ENCODE peak calls at places on chromosomes 16 and 17, in nine cellular contexts. One of them, this sample, is unnamed.
A peak's percentile ranks its signal among the peaks of the same experiment; 100 is the strongest.

GRCh38 chr16:21523411-21524067 is 75.8 kb upstream of the METTL9 start:
- DNase-seq in CD4-positive, CD25-positive, alpha-beta regulatory T cell: no peak
- DNase-seq in AG04450: no peak
- DNase-seq in A549: no peak
- DNase-seq in mammary epithelial cell: no peak
- DNase-seq in ascending aorta: no peak
- DNase-seq in H9: no peak
- DNase-seq in iPS DF 6.9: no peak
- DNase-seq in ovary: no peak
- DNase-seq in this sample: no peak

GRCh38 chr16:11501583-11502138 is 85.1 kb downstream of the LITAF start:
- DNase-seq in CD4-positive, CD25-positive, alpha-beta regulatory T cell: no peak
- DNase-seq in H9: peak; percentile 64
- DNase-seq in A549: no peak
- DNase-seq in ascending aorta: no peak
- DNase-seq in ovary: no peak
- DNase-seq in iPS DF 6.9: no peak
- DNase-seq in AG04450: no peak
- DNase-seq in mammary epithelial cell: no peak
- DNase-seq in this sample: no peak

GRCh38 chr17:38341035-38341721 is 2.6 kb downstream of the GPR179 start:
- DNase-seq in H9: peak; percentile 79
- DNase-seq in ovary: no peak
- DNase-seq in CD4-positive, CD25-positive, alpha-beta regulatory T cell: no peak
- DNase-seq in iPS DF 6.9: no peak
- DNase-seq in mammary epithelial cell: no peak
- DNase-seq in ascending aorta: no peak
- DNase-seq in A549: no peak
- DNase-seq in AG04450: no peak
- DNase-seq in this sample: peak; percentile 78

GRCh38 chr16:88376835-88377726 is 5.7 kb upstream of the ZNF469 start:
- DNase-seq in ascending aorta: no peak
- DNase-seq in iPS DF 6.9: no peak
- DNase-seq in CD4-positive, CD25-positive, alpha-beta regulatory T cell: no peak
- DNase-seq in mammary epithelial cell: no peak
- DNase-seq in H9: no peak
- DNase-seq in AG04450: no peak
- DNase-seq in ovary: no peak
- DNase-seq in A549: no peak
- DNase-seq in this sample: no peak

GRCh38 chr16:27749946-27750345 is 200.0 kb downstream of the KATNIP start:
- DNase-seq in H9: no peak
- DNase-seq in iPS DF 6.9: no peak
- DNase-seq in ovary: no peak
- DNase-seq in AG04450: no peak
- DNase-seq in A549: no peak
- DNase-seq in mammary epithelial cell: no peak
- DNase-seq in ascending aorta: no peak
- DNase-seq in CD4-positive, CD25-positive, alpha-beta regulatory T cell: no peak
- DNase-seq in this sample: no peak

GRCh38 chr16:3036726-3037315 is at the start of gene BICDL2:
- DNase-seq in mammary epithelial cell: no peak
- DNase-seq in ovary: no peak
- DNase-seq in ascending aorta: no peak
- DNase-seq in AG04450: no peak
- DNase-seq in iPS DF 6.9: no peak
- DNase-seq in H9: peak; percentile 89
- DNase-seq in CD4-positive, CD25-positive, alpha-beta regulatory T cell: no peak
- DNase-seq in A549: no peak
- DNase-seq in this sample: no peak

GRCh38 chr17:7703584-7704574 is 1.1 kb upstream of the EFNB3 start:
- DNase-seq in iPS DF 6.9: no peak
- DNase-seq in ovary: no peak
- DNase-seq in mammary epithelial cell: peak; percentile 32
- DNase-seq in CD4-positive, CD25-positive, alpha-beta regulatory T cell: no peak
- DNase-seq in ascending aorta: no peak
- DNase-seq in AG04450: no peak
- DNase-seq in H9: peak; percentile 95
- DNase-seq in A549: peak; percentile 34
- DNase-seq in this sample: peak; percentile 62

GRCh38 chr17:42275527-42276358 is 448 bp downstream of the STAT5B start:
- DNase-seq in iPS DF 6.9: no peak
- DNase-seq in mammary epithelial cell: no peak
- DNase-seq in CD4-positive, CD25-positive, alpha-beta regulatory T cell: peak; percentile 39
- DNase-seq in ovary: peak; percentile 53
- DNase-seq in AG04450: peak; percentile 15
- DNase-seq in H9: peak; percentile 52
- DNase-seq in ascending aorta: no peak
- DNase-seq in A549: no peak
- DNase-seq in this sample: no peak

GRCh38 chr17:38363016-38363415 is 11.4 kb downstream of the SOCS7 start:
- DNase-seq in ascending aorta: no peak
- DNase-seq in H9: no peak
- DNase-seq in A549: no peak
- DNase-seq in mammary epithelial cell: no peak
- DNase-seq in CD4-positive, CD25-positive, alpha-beta regulatory T cell: no peak
- DNase-seq in iPS DF 6.9: no peak
- DNase-seq in ovary: no peak
- DNase-seq in AG04450: no peak
- DNase-seq in this sample: no peak

GRCh38 chr17:64661731-64661980 is 451 bp downstream of the SMURF2 start:
- DNase-seq in CD4-positive, CD25-positive, alpha-beta regulatory T cell: no peak
- DNase-seq in mammary epithelial cell: no peak
- DNase-seq in AG04450: no peak
- DNase-seq in ovary: peak; percentile 51
- DNase-seq in A549: no peak
- DNase-seq in ascending aorta: peak; percentile 22
- DNase-seq in H9: no peak
- DNase-seq in iPS DF 6.9: no peak
- DNase-seq in this sample: no peak

GRCh38 chr17:21171309-21171922 is 42.5 kb downstream of the TMEM11 start:
- DNase-seq in A549: no peak
- DNase-seq in iPS DF 6.9: no peak
- DNase-seq in ascending aorta: no peak
- DNase-seq in H9: no peak
- DNase-seq in ovary: no peak
- DNase-seq in AG04450: no peak
- DNase-seq in CD4-positive, CD25-positive, alpha-beta regulatory T cell: no peak
- DNase-seq in mammary epithelial cell: no peak
- DNase-seq in this sample: no peak
- H3K27ac ChIP-seq in A549: no peak overlapping the region
- H3K27ac ChIP-seq in iPS DF 6.9: no peak overlapping the region
- H3K27ac ChIP-seq in ascending aorta: no peak overlapping the region
- H3K27ac ChIP-seq in H9: no peak overlapping the region
- H3K27ac ChIP-seq in ovary: no peak overlapping the region
- H3K27ac ChIP-seq in AG04450: no peak overlapping the region
- H3K27ac ChIP-seq in CD4-positive, CD25-positive, alpha-beta regulatory T cell: no peak overlapping the region
- H3K27ac ChIP-seq in mammary epithelial cell: no peak overlapping the region
- H3K27ac ChIP-seq in this sample: no peak overlapping the region

DNA sequence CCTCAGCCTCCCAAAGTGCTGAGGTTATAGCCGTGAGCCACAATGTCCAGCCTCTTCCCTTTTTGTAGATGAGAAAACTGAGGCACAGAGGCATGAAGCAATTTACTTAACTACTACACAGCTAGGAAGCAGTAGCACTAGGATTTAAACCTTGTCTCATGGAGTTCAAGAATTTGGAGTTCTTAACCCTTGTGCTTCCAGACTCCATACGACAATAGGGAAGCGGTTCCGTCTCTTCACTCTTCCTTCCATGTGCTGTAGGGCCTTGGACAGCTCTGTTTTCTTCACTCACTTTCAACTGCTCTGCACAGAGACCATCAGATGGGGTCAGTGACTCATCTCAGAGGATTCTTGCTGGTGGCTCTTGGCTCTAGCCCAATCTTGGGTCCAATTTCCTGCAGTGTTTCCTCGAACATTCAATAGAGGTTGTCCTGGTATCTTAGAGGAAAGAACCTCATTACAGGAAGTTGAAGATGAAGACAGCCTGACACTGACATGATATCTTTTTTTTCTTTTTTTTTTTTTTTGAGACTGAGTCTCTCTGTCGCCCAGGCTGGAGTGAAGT is 19.3 kb downstream of the ITGAL start:
- DNase-seq in iPS DF 6.9: no peak
- DNase-seq in A549: peak; percentile 66
- DNase-seq in ascending aorta: no peak
- DNase-seq in H9: no peak
- DNase-seq in ovary: no peak
- DNase-seq in CD4-positive, CD25-positive, alpha-beta regulatory T cell: no peak
- DNase-seq in mammary epithelial cell: peak; percentile 62
- DNase-seq in AG04450: peak; percentile 23
- DNase-seq in this sample: no peak
- H3K27ac ChIP-seq in iPS DF 6.9: no peak overlapping the region
- H3K27ac ChIP-seq in A549: peak overlapping the region; percentile 50
- H3K27ac ChIP-seq in ascending aorta: no peak overlapping the region
- H3K27ac ChIP-seq in H9: no peak overlapping the region
- H3K27ac ChIP-seq in ovary: no peak overlapping the region
- H3K27ac ChIP-seq in CD4-positive, CD25-positive, alpha-beta regulatory T cell: no peak overlapping the region
- H3K27ac ChIP-seq in mammary epithelial cell: no peak overlapping the region
- H3K27ac ChIP-seq in AG04450: no peak overlapping the region
- H3K27ac ChIP-seq in this sample: no peak overlapping the region

DNA sequence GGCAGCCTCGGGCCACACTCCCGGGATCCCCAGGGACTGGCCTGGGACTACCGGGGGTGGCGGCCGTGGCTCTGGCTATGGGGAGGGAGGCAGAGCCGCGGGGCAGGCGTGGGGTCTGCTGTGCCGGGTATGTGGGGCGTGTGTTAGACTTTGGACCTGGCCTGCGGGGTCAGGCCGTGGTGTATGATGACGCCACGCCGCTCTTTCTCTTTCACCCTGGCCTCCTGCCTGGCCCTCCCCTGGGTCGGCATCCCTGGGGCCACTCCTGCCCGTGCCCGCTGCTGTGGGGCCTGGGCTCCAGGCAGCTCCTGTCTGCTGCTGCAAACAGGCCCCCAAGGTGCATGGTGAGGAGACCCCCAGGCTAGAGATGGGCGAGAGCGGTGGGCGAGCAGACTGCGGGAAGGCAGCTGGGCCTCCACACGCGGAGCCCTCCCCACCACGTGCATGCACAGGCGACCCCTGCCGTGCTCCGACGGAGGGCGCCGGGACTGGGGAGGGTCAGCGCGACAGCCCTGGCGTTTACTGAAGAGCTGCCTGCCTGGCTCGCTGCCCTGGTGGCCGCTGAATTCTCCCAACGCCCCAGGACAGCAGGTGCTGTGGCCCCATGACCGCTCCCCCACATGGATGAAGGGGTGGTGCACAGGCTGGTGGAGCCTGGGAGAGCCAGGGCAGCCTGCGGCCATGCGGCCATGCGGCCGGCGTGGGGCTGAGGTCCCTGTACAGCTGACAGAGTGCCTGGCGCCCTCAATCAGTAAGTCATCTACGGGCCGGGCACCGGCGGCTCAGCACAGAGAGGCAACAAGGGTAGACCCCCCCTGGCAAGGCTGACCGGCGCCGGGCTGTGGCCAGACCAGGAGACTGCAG is 16.0 kb downstream of the CAPN15 start:
- DNase-seq in H9: no peak
- DNase-seq in mammary epithelial cell: no peak
- DNase-seq in ascending aorta: no peak
- DNase-seq in CD4-positive, CD25-positive, alpha-beta regulatory T cell: no peak
- DNase-seq in AG04450: no peak
- DNase-seq in iPS DF 6.9: no peak
- DNase-seq in A549: no peak
- DNase-seq in ovary: no peak
- DNase-seq in this sample: no peak
- H3K27ac ChIP-seq in H9: no peak overlapping the region
- H3K27ac ChIP-seq in mammary epithelial cell: no peak overlapping the region
- H3K27ac ChIP-seq in ascending aorta: no peak overlapping the region
- H3K27ac ChIP-seq in CD4-positive, CD25-positive, alpha-beta regulatory T cell: no peak overlapping the region
- H3K27ac ChIP-seq in AG04450: no peak overlapping the region
- H3K27ac ChIP-seq in iPS DF 6.9: no peak overlapping the region
- H3K27ac ChIP-seq in A549: no peak overlapping the region
- H3K27ac ChIP-seq in ovary: no peak overlapping the region
- H3K27ac ChIP-seq in this sample: no peak overlapping the region

GRCh38 chr17:18974407-18975149 is 22.6 kb downstream of the SLC5A10 start:
- DNase-seq in A549: no peak
- DNase-seq in ascending aorta: no peak
- DNase-seq in CD4-positive, CD25-positive, alpha-beta regulatory T cell: no peak
- DNase-seq in AG04450: no peak
- DNase-seq in H9: no peak
- DNase-seq in iPS DF 6.9: no peak
- DNase-seq in mammary epithelial cell: peak; percentile 56
- DNase-seq in ovary: no peak
- DNase-seq in this sample: no peak

GRCh38 chr17:18971801-18972200 is 19.8 kb downstream of the SLC5A10 start:
- DNase-seq in iPS DF 6.9: no peak
- DNase-seq in mammary epithelial cell: no peak
- DNase-seq in ovary: no peak
- DNase-seq in AG04450: no peak
- DNase-seq in A549: no peak
- DNase-seq in ascending aorta: no peak
- DNase-seq in CD4-positive, CD25-positive, alpha-beta regulatory T cell: no peak
- DNase-seq in H9: no peak
- DNase-seq in this sample: no peak

GRCh38 chr17:18968945-18969887 is 17.3 kb downstream of the SLC5A10 start:
- DNase-seq in CD4-positive, CD25-positive, alpha-beta regulatory T cell: no peak
- DNase-seq in A549: peak; percentile 54
- DNase-seq in ascending aorta: no peak
- DNase-seq in mammary epithelial cell: peak; percentile 71
- DNase-seq in ovary: no peak
- DNase-seq in H9: no peak
- DNase-seq in AG04450: no peak
- DNase-seq in iPS DF 6.9: no peak
- DNase-seq in this sample: no peak

GRCh38 chr17:18967806-18968744 is 16.1 kb downstream of the SLC5A10 start:
- DNase-seq in ascending aorta: no peak
- DNase-seq in mammary epithelial cell: peak; percentile 55
- DNase-seq in iPS DF 6.9: no peak
- DNase-seq in AG04450: no peak
- DNase-seq in ovary: no peak
- DNase-seq in A549: no peak
- DNase-seq in CD4-positive, CD25-positive, alpha-beta regulatory T cell: no peak
- DNase-seq in H9: no peak
- DNase-seq in this sample: no peak

DNA sequence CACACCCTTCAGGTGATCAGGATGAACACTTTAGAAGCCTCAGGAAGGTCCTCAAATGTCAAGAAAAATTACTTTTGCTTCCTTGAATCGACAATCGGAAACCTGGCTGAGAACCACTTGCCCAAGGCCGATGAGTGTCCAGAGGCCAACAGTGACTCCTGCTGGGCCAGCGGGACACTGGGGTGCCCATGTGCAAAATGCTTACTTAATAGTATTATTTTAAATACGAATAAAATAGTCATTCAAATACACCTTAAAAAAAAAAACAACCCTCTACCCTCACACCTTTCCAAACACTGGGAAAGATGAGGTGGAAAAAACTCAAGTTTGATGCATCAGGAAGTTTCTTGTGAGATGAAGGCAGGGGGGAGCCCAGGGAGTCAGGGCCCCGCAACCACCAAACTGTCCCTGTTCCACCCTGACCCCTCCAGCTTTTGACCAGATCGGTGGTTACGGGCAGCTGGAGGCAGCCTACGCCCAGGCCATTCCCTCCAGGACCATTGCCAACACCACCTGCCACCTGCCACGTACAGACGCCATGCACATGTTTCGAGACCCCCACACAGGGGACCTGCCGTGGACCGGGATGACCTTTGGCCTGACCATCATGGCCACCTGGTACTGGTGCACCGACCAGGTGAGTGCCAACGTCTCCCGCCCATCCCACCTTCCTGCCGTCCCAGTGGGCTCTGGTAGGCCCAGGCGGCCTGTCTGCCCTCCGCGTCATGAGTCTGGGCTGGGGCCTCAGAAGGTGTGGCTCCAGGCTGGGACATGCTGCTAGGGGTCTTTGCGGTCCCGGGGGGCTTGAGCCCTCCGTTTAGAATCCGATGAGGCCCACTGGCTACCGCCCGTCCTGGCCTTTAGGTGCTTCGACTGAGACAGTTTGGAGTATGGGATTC is 18.9 kb downstream of the SLC5A10 start:
- DNase-seq in iPS DF 6.9: no peak
- DNase-seq in H9: no peak
- DNase-seq in mammary epithelial cell: no peak
- DNase-seq in ascending aorta: no peak
- DNase-seq in AG04450: no peak
- DNase-seq in ovary: no peak
- DNase-seq in CD4-positive, CD25-positive, alpha-beta regulatory T cell: no peak
- DNase-seq in A549: no peak
- DNase-seq in this sample: no peak
- H3K27ac ChIP-seq in iPS DF 6.9: no peak overlapping the region
- H3K27ac ChIP-seq in H9: no peak overlapping the region
- H3K27ac ChIP-seq in mammary epithelial cell: no peak overlapping the region
- H3K27ac ChIP-seq in ascending aorta: no peak overlapping the region
- H3K27ac ChIP-seq in AG04450: no peak overlapping the region
- H3K27ac ChIP-seq in ovary: no peak overlapping the region
- H3K27ac ChIP-seq in CD4-positive, CD25-positive, alpha-beta regulatory T cell: no peak overlapping the region
- H3K27ac ChIP-seq in A549: peak overlapping the region; percentile 73
- H3K27ac ChIP-seq in this sample: no peak overlapping the region